ENCODE peak calls at places on chromosome 18, in four cellular contexts. C is endodermal cell, U is H1, X is BE2C. H is an unnamed sample.

GRCh38 chr18:23178201-23178600 is 42.9 kb downstream of the CABLES1 start:
- DNase-seq in C (peak; percentile 42), U (no peak), X (no peak), H (no peak)

GRCh38 chr18:50836521-50836957 is 16.7 kb upstream of the MRO start:
- DNase-seq in C (no peak), U (no peak), X (no peak), H (no peak)

GRCh38 chr18:46096651-46097300 is 1.3 kb downstream of the ATP5F1A start:
- DNase-seq in C (peak; percentile 47), U (no peak), X (no peak), H (no peak)

GRCh38 chr18:1585881-1586488 is 681.3 kb downstream of the ADCYAP1 start:
- DNase-seq in C (no peak), U (no peak), X (no peak), H (no peak)

GRCh38 chr18:42860011-42860410 is 255.5 kb downstream of the RIT2 start:
- DNase-seq in C (no peak), U (no peak), X (no peak), H (no peak)

GRCh38 chr18:73244411-73244810 is 376.6 kb upstream of the NETO1 start:
- DNase-seq in C (no peak), U (no peak), X (no peak), H (no peak)

GRCh38 chr18:24231773-24232735 is 93.2 kb downstream of the CABYR start:
- DNase-seq in C (no peak), U (no peak), X (no peak), H (no peak)

GRCh38 chr18:25233582-25234362 is 118.2 kb downstream of the ZNF521 start:
- DNase-seq in C (no peak), U (no peak), X (no peak), H (no peak)

GRCh38 chr18:8562065-8562464 is 47.2 kb upstream of the RAB12 start:
- DNase-seq in C (no peak), U (no peak), X (no peak), H (no peak)

GRCh38 chr18:11502368-11502767 is 107.0 kb upstream of the SLC35G4 start:
- DNase-seq in C (no peak), U (no peak), X (no peak), H (no peak)

GRCh38 chr18:37529863-37530262 is 35.7 kb downstream of the CELF4 start:
- DNase-seq in C (no peak), U (no peak), X (no peak), H (no peak)

GRCh38 chr18:7259482-7259881 is 28.6 kb downstream of the LRRC30 start:
- DNase-seq in C (no peak), U (no peak), X (no peak), H (no peak)

GRCh38 chr18:5937795-5938194 is 42.5 kb upstream of the TMEM200C start:
- DNase-seq in C (no peak), U (no peak), X (no peak), H (no peak)

GRCh38 chr18:24006731-24007308 is 7.7 kb upstream of the TTC39C start:
- DNase-seq in C (no peak), U (no peak), X (no peak), H (no peak)

GRCh38 chr18:51867767-51868166 is 472.2 kb upstream of the DCC start:
- DNase-seq in C (no peak), U (no peak), X (no peak), H (no peak)

GRCh38 chr18:48402953-48403352 is 6.2 kb downstream of the ZBTB7C start:
- DNase-seq in C (no peak), U (no peak), X (no peak), H (no peak)

GRCh38 chr18:23694642-23695430 is 5.6 kb downstream of the LAMA3 start:
- DNase-seq in C (no peak), U (no peak), X (no peak), H (no peak)

GRCh38 chr18:47054369-47054768 is 18.9 kb upstream of the ELOA2 start:
- DNase-seq in C (no peak), U (no peak), X (no peak), H (no peak)

GRCh38 chr18:23857756-23858155 is 156.8 kb upstream of the TTC39C start:
- DNase-seq in C (no peak), U (no peak), X (no peak), H (no peak)

GRCh38 chr18:64929026-64929425 is 780.1 kb upstream of the LINC00305 start:
- DNase-seq in C (no peak), U (peak; percentile 0), X (no peak), H (no peak)

GRCh38 chr18:45962866-45963265 is 4.3 kb downstream of the EPG5 start:
- DNase-seq in C (no peak), U (no peak), X (no peak), H (no peak)

GRCh38 chr18:80245781-80246655 is 1.3 kb downstream of the PARD6G start:
- DNase-seq in C (peak; percentile 88), U (no peak), X (no peak), H (no peak)

GRCh38 chr18:7370812-7371211 is 139.9 kb downstream of the LRRC30 start:
- DNase-seq in C (peak; percentile 24), U (no peak), X (no peak), H (peak; percentile 5)

GRCh38 chr18:27685807-27686412 is 491.0 kb downstream of the CDH2 start:
- DNase-seq in C (peak; percentile 66), U (no peak), X (peak; percentile 40), H (no peak)

GRCh38 chr18:48782381-48782841 is 168.4 kb downstream of the SMAD7 start:
- DNase-seq in C (no peak), U (no peak), X (no peak), H (no peak)

GRCh38 chr18:13199169-13199568 is 19.4 kb upstream of the LDLRAD4 start:
- DNase-seq in C (no peak), U (no peak), X (no peak), H (no peak)

GRCh38 chr18:35076556-35076955 is 35.3 kb downstream of the MAPRE2 start:
- DNase-seq in C (no peak), U (no peak), X (no peak), H (no peak)

GRCh38 chr18:36315736-36316135 is 18.2 kb downstream of the FHOD3 start:
- DNase-seq in C (peak; percentile 35), U (no peak), X (no peak), H (no peak)

GRCh38 chr18:11981633-11982366 is 493 bp downstream of the IMPA2 start:
- DNase-seq in C (peak; percentile 88), U (no peak), X (no peak), H (no peak)

GRCh38 chr18:79246309-79247108 is 149.2 kb upstream of the NFATC1 start:
- DNase-seq in C (peak; percentile 94), U (peak; percentile 47), X (peak; percentile 71), H (peak; percentile 5)

GRCh38 chr18:75607701-75608100 is 180.2 kb upstream of the SMIM21 start:
- DNase-seq in C (no peak), U (no peak), X (no peak), H (no peak)

GRCh38 chr18:31099490-31100230 is 2.6 kb downstream of the DSC2 start:
- DNase-seq in C (no peak), U (no peak), X (no peak), H (no peak)

GRCh38 chr18:12911025-12911927 is 27.2 kb upstream of the PTPN2 start:
- DNase-seq in C (peak; percentile 72), U (no peak), X (no peak), H (no peak)

DNA sequence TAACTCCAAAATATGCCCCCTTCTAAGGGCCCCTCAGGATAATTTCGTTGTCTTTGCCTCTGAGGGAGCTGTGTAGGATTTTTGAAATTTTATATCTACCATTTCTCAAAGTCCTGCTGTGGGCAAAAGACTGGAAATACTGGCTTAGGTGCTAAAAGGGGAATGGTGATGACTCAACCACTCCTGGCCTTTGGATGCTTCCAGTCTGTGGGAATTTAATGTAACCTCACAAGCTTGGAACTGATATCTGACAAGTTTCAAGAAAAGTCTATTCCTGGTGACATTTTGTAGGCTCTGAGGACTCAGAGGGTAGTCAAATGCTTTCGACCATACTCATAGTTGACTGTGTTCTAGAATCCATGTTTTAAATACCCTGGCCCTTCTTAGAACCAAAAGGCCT is 3.4 kb upstream of the APCDD1 start:
- DNase-seq in C (no peak), U (no peak), X (no peak), H (no peak)
- H3K27me3 ChIP-seq in C (peaks cover 6% of the 10 kb centered on the region), U (peaks cover 10% of the 10 kb centered on the region), X (peaks cover 13% of the 10 kb centered on the region), H (no peaks in the 10 kb centered on the region)

GRCh38 chr18:59272971-59273935 is at the start of gene RAX:
- DNase-seq in C (peak; percentile 96), U (no peak), X (peak; percentile 19), H (no peak)
- TF ChIP-seq CTCF in C (peak; percentile 81), U (no peak), X (no peak), H (no peak)

DNA sequence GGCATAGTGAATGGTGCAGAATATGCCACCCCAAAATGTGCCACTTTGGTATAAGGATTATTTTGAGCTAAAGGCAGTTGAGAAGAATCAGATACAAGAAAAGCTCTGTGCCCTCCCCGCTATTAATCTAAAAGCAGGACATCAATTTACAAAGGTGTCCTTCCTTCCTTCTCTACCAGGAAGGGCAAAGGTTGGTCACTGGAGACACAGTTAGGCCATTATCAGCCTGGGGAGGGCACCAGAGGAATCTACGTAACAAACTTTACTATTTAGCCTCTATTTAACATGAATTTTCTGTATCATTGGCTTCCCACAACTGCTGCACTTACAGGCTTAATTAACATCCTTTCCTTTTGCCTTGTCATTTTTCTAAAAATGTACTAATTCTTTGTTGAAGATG is 52.6 kb downstream of the MEP1B start:
- DNase-seq in C (no peak), U (no peak), X (no peak), H (no peak)
- H3K27me3 ChIP-seq in C (no peaks in the 10 kb centered on the region), U (no peaks in the 10 kb centered on the region), X (no peaks in the 10 kb centered on the region), H (no peaks in the 10 kb centered on the region)

GRCh38 chr18:55096261-55097026 is 137.2 kb upstream of the CCDC68 start:
- DNase-seq in C (peak; percentile 76), U (no peak), X (peak; percentile 52), H (no peak)
- TF ChIP-seq CTCF in C (peak; percentile 67), U (peak; percentile 64), X (peak; percentile 62), H (no peak)

H was measured in esophagus squamous epithelium.